ENCODE peak calls at places on chromosome 22, in five cellular contexts. R is GM23338, N is psoas muscle, W is endodermal cell, L is MM.1S. H is an unnamed sample. For H3K4me1, the result is how much of the 10 kb centered on the place peaks cover.

GRCh38 chr22:38218661-38219331 is 17.0 kb downstream of the MAFF start:
- DNase-seq in R (peak), N (peak), W (peak), L (peak), H (no peak)

GRCh38 chr22:20572132-20572802 is 64.9 kb downstream of the MED15 start:
- DNase-seq in R (no peak), N (peak), W (no peak), L (no peak), H (no peak)

GRCh38 chr22:40418366-40419201 is 48.2 kb downstream of the SGSM3 start:
- DNase-seq in R (no peak), N (no peak), W (no peak), L (no peak), H (no peak)

GRCh38 chr22:30628491-30628890 is 7.1 kb upstream of the SLC35E4 start:
- DNase-seq in R (no peak), N (no peak), W (no peak), L (no peak), H (no peak)

GRCh38 chr22:16815073-16815472 is 10.1 kb downstream of the XKR3 start:
- DNase-seq in R (no peak), N (no peak), W (no peak), L (no peak), H (no peak)

GRCh38 chr22:30248484-30248883 is 1.9 kb upstream of the LIF start:
- DNase-seq in R (no peak), N (no peak), W (no peak), L (no peak), H (no peak)

GRCh38 chr22:25564979-25565677 is 653 bp downstream of the GRK3 start:
- DNase-seq in R (peak), N (peak), W (peak), L (no peak), H (no peak)

GRCh38 chr22:28544431-28544868 is 135.2 kb downstream of the TTC28 start:
- DNase-seq in R (no peak), N (no peak), W (no peak), L (no peak), H (no peak)

GRCh38 chr22:31243339-31244043 is 31.4 kb downstream of the LIMK2 start:
- DNase-seq in R (no peak), N (no peak), W (no peak), L (no peak), H (no peak)

GRCh38 chr22:44583854-44584253 is 85.8 kb upstream of the RTL6 start:
- DNase-seq in R (peak), N (peak), W (peak), L (no peak), H (no peak)

GRCh38 chr22:29750559-29750958 is 16.2 kb downstream of the ZMAT5 start:
- DNase-seq in R (no peak), N (no peak), W (no peak), L (no peak), H (no peak)

GRCh38 chr22:39266398-39267030 is 21.7 kb upstream of the PDGFB start:
- DNase-seq in R (no peak), N (no peak), W (no peak), L (peak), H (no peak)

GRCh38 chr22:22921575-22921974 is 34.0 kb downstream of the IGLL5 start:
- DNase-seq in R (no peak), N (no peak), W (no peak), L (no peak), H (no peak)
- H3K4me1 ChIP-seq in R (under half), N (under half), W (under half), L (under half), H (under half)

GRCh38 chr22:43543522-43544281 is 131.9 kb downstream of the MPPED1 start:
- DNase-seq in R (no peak), N (no peak), W (no peak), L (no peak), H (no peak)
- H3K27ac ChIP-seq in R (no peak), N (no peak), W (no peak), L (no peak), H (no peak)

GRCh38 chr22:18118345-18118915 is 7.8 kb downstream of the TUBA8 start:
- DNase-seq in R (no peak), N (no peak), W (no peak), L (no peak), H (no peak)
- H3K4me1 ChIP-seq in R (under half), N (half or more), W (under half), L (under half), H (under half)

GRCh38 chr22:42553475-42554361 is at the start of gene SERHL2:
- DNase-seq in R (peak), N (peak), W (peak), L (no peak), H (peak)
- H3K27ac ChIP-seq in R (peak), N (no peak), W (peak), L (no peak), H (peak)

GRCh38 chr22:47035443-47035881 is 273.0 kb downstream of the TBC1D22A start:
- DNase-seq in R (no peak), N (peak), W (no peak), L (no peak), H (no peak)

GRCh38 chr22:47033648-47034000 is 271.2 kb downstream of the TBC1D22A start:
- DNase-seq in R (no peak), N (peak), W (no peak), L (no peak), H (no peak)

GRCh38 chr22:47036352-47036751 is 273.9 kb downstream of the TBC1D22A start:
- DNase-seq in R (no peak), N (peak), W (no peak), L (no peak), H (no peak)

GRCh38 chr22:47034076-47034808 is 271.8 kb downstream of the TBC1D22A start:
- DNase-seq in R (no peak), N (peak), W (no peak), L (no peak), H (no peak)

GRCh38 chr22:47034905-47035419 is 272.5 kb downstream of the TBC1D22A start:
- DNase-seq in R (no peak), N (peak), W (no peak), L (no peak), H (no peak)
- H3K4me1 ChIP-seq in R (under half), N (under half), W (under half), L (under half), H (under half)

GRCh38 chr22:49862408-49862776 is 8.7 kb downstream of the ZBED4 start:
- DNase-seq in R (no peak), N (no peak), W (no peak), L (no peak), H (no peak)
- H3K27ac ChIP-seq in R (peak), N (no peak), W (no peak), L (no peak), H (no peak)

GRCh38 chr22:46073683-46074504 is 76.4 kb upstream of the PPARA start:
- DNase-seq in R (no peak), N (peak), W (no peak), L (no peak), H (no peak)
- H3K4me1 ChIP-seq in R (half or more), N (under half), W (under half), L (under half), H (under half)

DNA sequence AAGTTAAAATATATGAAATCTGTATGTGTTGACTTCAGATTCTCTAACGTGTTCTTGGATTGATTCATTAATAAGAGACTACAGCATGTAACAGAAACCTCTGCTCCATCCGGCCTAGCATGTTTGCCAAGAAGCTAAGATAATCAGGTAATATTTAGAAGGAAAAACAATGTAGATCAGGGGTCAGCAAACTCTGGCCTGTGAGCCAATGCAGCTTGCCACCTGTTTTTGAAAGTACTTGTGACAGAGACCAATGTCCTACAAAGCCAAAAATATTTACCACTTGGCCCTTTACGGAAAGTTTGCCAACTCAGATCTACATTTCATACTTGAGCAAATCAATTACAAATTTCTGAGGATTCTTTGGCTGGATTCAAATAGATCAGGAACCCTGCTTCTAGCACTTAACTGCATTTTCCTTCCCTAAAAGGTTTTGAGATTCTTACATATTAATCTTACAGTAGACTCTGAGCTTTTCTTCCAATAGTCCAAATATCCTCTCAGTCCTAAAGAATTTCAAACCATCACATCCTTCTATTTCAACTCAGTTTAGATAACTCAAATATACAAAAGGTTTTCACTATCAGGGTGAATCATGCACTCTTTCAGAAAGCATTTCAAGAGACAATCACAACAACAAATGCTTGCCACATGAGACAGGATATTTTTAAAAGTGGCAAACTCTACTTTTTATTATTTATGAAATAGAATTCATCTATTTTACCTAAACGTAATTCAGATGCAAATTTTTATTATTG is 29.5 kb downstream of the APOL5 start:
- DNase-seq in R (no peak), N (no peak), W (no peak), L (no peak), H (no peak)
- H3K27ac ChIP-seq in R (peak), N (peak), W (no peak), L (no peak), H (no peak)

GRCh38 chr22:24327827-24328226 is 57.2 kb downstream of the SPECC1L start:
- DNase-seq in R (peak), N (no peak), W (no peak), L (no peak), H (no peak)
- H3K4me1 ChIP-seq in R (under half), N (under half), W (under half), L (under half), H (under half)